ENCODE peak calls at places on chromosomes 3 and 15, in four cellular contexts. E, K, G and Y are unnamed samples.

GRCh38 chr3:30098656-30099454 is 507.5 kb upstream of the TGFBR2 start:
- DNase-seq in G (no peak), E (no peak), K (no peak), Y (peak)

GRCh38 chr3:12195231-12195630 is 36.5 kb upstream of the TIMP4 start:
- DNase-seq in G (no peak), K (no peak), E (no peak), Y (no peak)

GRCh38 chr15:31435891-31436628 is 109.4 kb downstream of the KLF13 start:
- DNase-seq in E (no peak), G (peak), K (no peak), Y (peak)

GRCh38 chr3:49620728-49621127 is 53.4 kb upstream of the APEH start:
- DNase-seq in E (no peak), G (no peak), K (no peak), Y (no peak)

GRCh38 chr3:14274537-14274936 is 95.9 kb downstream of the LSM3 start:
- DNase-seq in K (no peak), G (peak), E (no peak), Y (no peak)

GRCh38 chr3:46998121-46998851 is 18.8 kb downstream of the NBEAL2 start:
- DNase-seq in K (peak), E (peak), G (peak), Y (peak)

GRCh38 chr3:134378384-134378783 is 4.1 kb upstream of the AMOTL2 start:
- DNase-seq in G (peak), K (peak), E (no peak), Y (peak)

GRCh38 chr3:170792511-170792910 is 77.5 kb downstream of the RPL22L1 start:
- DNase-seq in E (no peak), K (no peak), G (no peak), Y (no peak)

GRCh38 chr15:101804375-101804774 is 1.1 kb downstream of the OR4F6 start:
- DNase-seq in K (no peak), E (no peak), G (no peak), Y (no peak)

GRCh38 chr15:40927497-40928346 is 1.4 kb upstream of the DLL4 start:
- DNase-seq in G (peak), E (no peak), K (no peak), Y (peak)

GRCh38 chr15:72179950-72180581 is 17.5 kb downstream of the GRAMD2A start:
- DNase-seq in G (no peak), E (no peak), K (no peak), Y (no peak)

GRCh38 chr3:94176886-94177285 is 114.0 kb downstream of the NSUN3 start:
- DNase-seq in E (no peak), G (no peak), K (no peak), Y (no peak)

GRCh38 chr15:67267440-67267839 is 12.9 kb downstream of the IQCH start:
- DNase-seq in K (no peak), G (no peak), E (no peak), Y (no peak)

GRCh38 chr15:67945951-67946700 is 106.3 kb upstream of the RNU6-1 start:
- DNase-seq in E (no peak), G (no peak), K (no peak), Y (peak)

GRCh38 chr15:76155742-76156141 is 96.0 kb downstream of the TMEM266 start:
- DNase-seq in G (no peak), E (no peak), K (no peak), Y (no peak)

GRCh38 chr3:183295211-183295610 is 42.2 kb downstream of the B3GNT5 start:
- DNase-seq in G (no peak), E (no peak), K (no peak), Y (peak)

GRCh38 chr15:67185051-67185450 is 69.4 kb downstream of the AAGAB start:
- DNase-seq in K (no peak), G (no peak), E (no peak), Y (no peak)